ENCODE peak calls at places on chromosome 14, in seven cellular contexts. E is left lung, W is endothelial cell of umbilical vein, X is hepatocyte, N is kidney, J is mesothelial cell of epicardium, L is fibroblast of pulmonary artery. U is an unnamed sample.

GRCh38 chr14:34722723-34723545 is 8.5 kb upstream of the CFL2 start:
- DNase-seq in E (no peak), W (peak), X (peak), N (no peak), J (peak), L (peak), U (no peak)

GRCh38 chr14:47772652-47773051 is 97.2 kb upstream of the MDGA2 start:
- DNase-seq in E (no peak), W (no peak), X (no peak), N (no peak), J (no peak), L (no peak), U (no peak)

GRCh38 chr14:41668346-41668745 is 61.7 kb downstream of the LRFN5 start:
- DNase-seq in E (no peak), W (no peak), X (no peak), N (no peak), J (no peak), L (no peak), U (no peak)

GRCh38 chr14:74488788-74489397 is 4.2 kb downstream of the NPC2 start:
- DNase-seq in E (no peak), W (peak), X (no peak), N (no peak), J (no peak), L (peak), U (no peak)

GRCh38 chr14:104268725-104269436 is 130.5 kb downstream of the KIF26A start:
- DNase-seq in E (peak), W (no peak), X (no peak), N (peak), J (peak), L (no peak), U (peak)

GRCh38 chr14:106642090-106642489 is 1115.7 kb downstream of the TMEM121 start:
- DNase-seq in E (no peak), W (no peak), X (no peak), N (no peak), J (no peak), L (no peak), U (no peak)

GRCh38 chr14:78758333-78758732 is 588.2 kb downstream of the NRXN3 start:
- DNase-seq in E (no peak), W (peak), X (peak), N (no peak), J (no peak), L (peak), U (no peak)

GRCh38 chr14:94486883-94487282 is 10.9 kb upstream of the SERPINA9 start:
- DNase-seq in E (no peak), W (no peak), X (no peak), N (no peak), J (no peak), L (no peak), U (no peak)

GRCh38 chr14:24665440-24665991 is 31.5 kb upstream of the GZMB start:
- DNase-seq in E (no peak), W (no peak), X (no peak), N (no peak), J (no peak), L (no peak), U (no peak)

GRCh38 chr14:33068626-33069025 is 129.9 kb downstream of the NPAS3 start:
- DNase-seq in E (no peak), W (no peak), X (no peak), N (no peak), J (no peak), L (no peak), U (peak)

GRCh38 chr14:50087350-50088116 is 28.8 kb downstream of the VCPKMT start:
- DNase-seq in E (no peak), W (no peak), X (no peak), N (no peak), J (no peak), L (no peak), U (peak)

GRCh38 chr14:74551903-74552371 is 58.4 kb downstream of the ISCA2 start:
- DNase-seq in E (no peak), W (no peak), X (no peak), N (peak), J (no peak), L (no peak), U (no peak)

GRCh38 chr14:93733231-93733630 is 55.1 kb downstream of the PRIMA1 start:
- DNase-seq in E (no peak), W (no peak), X (no peak), N (no peak), J (no peak), L (no peak), U (no peak)

GRCh38 chr14:102774391-102775153 is 2.7 kb upstream of the TRAF3 start:
- DNase-seq in E (peak), W (peak), X (peak), N (peak), J (peak), L (peak), U (no peak)

GRCh38 chr14:89351364-89351957 is 65.6 kb downstream of the FOXN3 start:
- DNase-seq in E (no peak), W (peak), X (peak), N (no peak), J (no peak), L (peak), U (no peak)

GRCh38 chr14:65959563-65960024 is 526.6 kb upstream of the CCDC196 start:
- DNase-seq in E (no peak), W (no peak), X (no peak), N (no peak), J (no peak), L (no peak), U (no peak)

GRCh38 chr14:22555573-22556011 is 33.4 kb downstream of the DAD1 start:
- DNase-seq in E (no peak), W (no peak), X (no peak), N (no peak), J (no peak), L (no peak), U (no peak)

GRCh38 chr14:82075566-82075965 is 541.9 kb upstream of the SEL1L start:
- DNase-seq in E (no peak), W (no peak), X (peak), N (no peak), J (peak), L (peak), U (no peak)

GRCh38 chr14:106877527-106877926 is 1351.1 kb downstream of the TMEM121 start:
- DNase-seq in E (no peak), W (no peak), X (no peak), N (no peak), J (no peak), L (no peak), U (no peak)

GRCh38 chr14:103547941-103548462 is 14.5 kb downstream of the BAG5 start:
- DNase-seq in E (no peak), W (no peak), X (no peak), N (peak), J (no peak), L (no peak), U (no peak)

GRCh38 chr14:104708606-104709268 is 15.3 kb upstream of the ADSS1 start:
- DNase-seq in E (no peak), W (peak), X (peak), N (no peak), J (peak), L (peak), U (no peak)

GRCh38 chr14:59698793-59699192 is 122.2 kb upstream of the CCDC175 start:
- DNase-seq in E (no peak), W (no peak), X (no peak), N (no peak), J (no peak), L (peak), U (no peak)

GRCh38 chr14:88037270-88037669 is 32.3 kb downstream of the GPR65 start:
- DNase-seq in E (no peak), W (no peak), X (no peak), N (no peak), J (no peak), L (no peak), U (no peak)

GRCh38 chr14:85061256-85061655 is 468.7 kb upstream of the FLRT2 start:
- DNase-seq in E (no peak), W (no peak), X (no peak), N (no peak), J (no peak), L (no peak), U (no peak)

GRCh38 chr14:81384900-81385299 is 15.2 kb downstream of the STON2 start:
- DNase-seq in E (no peak), W (no peak), X (no peak), N (no peak), J (no peak), L (no peak), U (no peak)

GRCh38 chr14:75011356-75012097 is 8.8 kb downstream of the EIF2B2 start:
- DNase-seq in E (no peak), W (peak), X (no peak), N (no peak), J (no peak), L (peak), U (no peak)

GRCh38 chr14:63840981-63841380 is 11.8 kb upstream of the SYNE2 start:
- DNase-seq in E (peak), W (no peak), X (no peak), N (no peak), J (no peak), L (no peak), U (peak)

GRCh38 chr14:103346286-103346685 is 12.2 kb downstream of the EIF5 start:
- DNase-seq in E (no peak), W (no peak), X (no peak), N (no peak), J (no peak), L (no peak), U (no peak)

GRCh38 chr14:74875941-74876913 is at the start of gene PROX2:
- DNase-seq in E (no peak), W (peak), X (no peak), N (no peak), J (no peak), L (no peak), U (no peak)

GRCh38 chr14:83006071-83006670 is 1472.5 kb upstream of the SEL1L start:
- DNase-seq in E (peak), W (no peak), X (peak), N (no peak), J (no peak), L (no peak), U (no peak)

GRCh38 chr14:81031488-81031887 is 76.1 kb downstream of the TSHR start:
- DNase-seq in E (no peak), W (no peak), X (no peak), N (peak), J (no peak), L (no peak), U (no peak)

GRCh38 chr14:52848626-52849025 is 57.2 kb upstream of the GNPNAT1 start:
- DNase-seq in E (no peak), W (no peak), X (no peak), N (no peak), J (no peak), L (no peak), U (no peak)

GRCh38 chr14:55881577-55882241 is 236.5 kb upstream of the PELI2 start:
- DNase-seq in E (no peak), W (no peak), X (no peak), N (no peak), J (no peak), L (no peak), U (no peak)

GRCh38 chr14:50109342-50109741 is 7.0 kb downstream of the VCPKMT start:
- DNase-seq in E (no peak), W (peak), X (peak), N (no peak), J (no peak), L (peak), U (no peak)

GRCh38 chr14:65336191-65336591 is 76.3 kb upstream of the FUT8 start:
- DNase-seq in E (no peak), W (no peak), X (peak), N (no peak), J (no peak), L (peak), U (no peak)

GRCh38 chr14:68711551-68712437 is 81.1 kb downstream of the ZFP36L1 start:
- DNase-seq in E (no peak), W (no peak), X (no peak), N (no peak), J (no peak), L (no peak), U (no peak)

GRCh38 chr14:23579739-23580138 is 1.1 kb upstream of the JPH4 start:
- DNase-seq in E (no peak), W (no peak), X (no peak), N (no peak), J (no peak), L (no peak), U (no peak)

DNA sequence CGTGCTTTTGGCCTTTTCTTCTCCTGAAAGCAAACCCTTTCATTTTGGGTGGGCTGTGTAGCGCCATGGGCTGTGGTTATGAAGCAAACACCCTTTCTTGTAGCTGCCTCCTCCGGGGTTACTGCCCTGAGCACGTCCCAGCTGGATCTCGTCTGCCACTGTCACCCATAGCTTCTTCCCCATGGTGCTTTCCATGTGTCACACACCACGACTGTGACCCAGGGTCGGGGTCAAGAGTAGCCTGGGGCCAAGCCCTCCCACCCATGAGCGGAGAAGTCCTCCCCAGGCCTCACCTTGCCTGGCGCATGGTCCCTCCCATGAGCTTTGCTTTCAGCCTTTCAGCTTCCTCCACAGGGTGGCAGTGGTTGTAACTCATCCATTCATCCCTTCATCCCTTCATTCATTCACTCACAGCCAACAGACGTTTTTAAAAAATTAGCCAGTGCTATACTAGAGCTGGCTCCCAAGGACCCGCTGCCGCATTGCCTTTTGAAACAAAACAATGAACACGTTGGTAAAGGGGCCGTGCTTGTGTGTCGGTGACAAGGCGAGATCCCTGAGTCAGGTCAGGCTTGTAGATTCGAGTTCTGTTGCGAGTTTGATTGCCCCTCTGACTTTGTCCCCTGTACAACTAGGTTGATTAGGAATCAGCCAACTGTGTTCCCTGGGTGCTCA is 29.5 kb downstream of the MEG3 start:
- DNase-seq in E (no peak), W (no peak), X (no peak), N (peak), J (no peak), L (no peak), U (no peak)
- TF ChIP-seq CTCF in E (no peak), W (no peak), X (no peak), N (no peak), J (no peak), L (no peak), U (no peak)

DNA sequence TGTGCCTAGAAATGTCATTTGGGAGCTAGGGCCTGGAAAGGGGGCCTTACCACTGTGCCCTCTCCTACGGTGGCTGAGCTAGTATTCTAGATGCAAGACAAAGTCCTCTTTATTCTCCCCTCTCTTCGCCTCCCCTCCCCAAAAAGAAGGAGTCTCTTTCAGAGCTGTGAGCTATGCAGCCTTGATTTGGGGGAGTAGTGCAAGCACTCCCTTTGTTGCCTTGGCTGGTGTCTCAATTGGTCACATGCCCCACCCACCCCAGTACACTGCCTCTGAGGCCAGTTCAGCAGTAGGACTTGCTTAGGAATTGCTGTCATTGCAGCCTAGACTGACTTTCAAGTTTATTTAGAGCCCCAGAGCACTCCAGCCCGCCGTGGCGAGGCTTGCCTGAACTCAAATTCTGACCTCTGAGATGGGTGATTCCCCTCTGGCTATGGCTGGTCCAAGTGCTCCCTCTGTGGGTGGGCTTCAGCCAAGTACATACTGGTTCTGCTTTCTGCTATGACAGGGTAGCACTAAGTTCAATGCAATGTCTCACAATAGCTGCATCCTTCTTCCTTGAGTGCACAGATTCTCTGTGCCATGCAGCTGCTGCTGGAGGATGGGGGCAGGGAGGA is 37.0 kb upstream of the FBXO33 start:
- DNase-seq in E (no peak), W (peak), X (peak), N (peak), J (no peak), L (peak), U (no peak)
- TF ChIP-seq CTCF in E (no peak), W (no peak), X (peak), N (no peak), J (no peak), L (peak), U (peak)

GRCh38 chr14:90523961-90524875 is 127.4 kb downstream of the CALM1 start:
- DNase-seq in E (no peak), W (no peak), X (no peak), N (peak), J (no peak), L (no peak), U (no peak)
- TF ChIP-seq CTCF in E (no peak), W (no peak), X (no peak), N (no peak), J (no peak), L (no peak), U (no peak)

DNA sequence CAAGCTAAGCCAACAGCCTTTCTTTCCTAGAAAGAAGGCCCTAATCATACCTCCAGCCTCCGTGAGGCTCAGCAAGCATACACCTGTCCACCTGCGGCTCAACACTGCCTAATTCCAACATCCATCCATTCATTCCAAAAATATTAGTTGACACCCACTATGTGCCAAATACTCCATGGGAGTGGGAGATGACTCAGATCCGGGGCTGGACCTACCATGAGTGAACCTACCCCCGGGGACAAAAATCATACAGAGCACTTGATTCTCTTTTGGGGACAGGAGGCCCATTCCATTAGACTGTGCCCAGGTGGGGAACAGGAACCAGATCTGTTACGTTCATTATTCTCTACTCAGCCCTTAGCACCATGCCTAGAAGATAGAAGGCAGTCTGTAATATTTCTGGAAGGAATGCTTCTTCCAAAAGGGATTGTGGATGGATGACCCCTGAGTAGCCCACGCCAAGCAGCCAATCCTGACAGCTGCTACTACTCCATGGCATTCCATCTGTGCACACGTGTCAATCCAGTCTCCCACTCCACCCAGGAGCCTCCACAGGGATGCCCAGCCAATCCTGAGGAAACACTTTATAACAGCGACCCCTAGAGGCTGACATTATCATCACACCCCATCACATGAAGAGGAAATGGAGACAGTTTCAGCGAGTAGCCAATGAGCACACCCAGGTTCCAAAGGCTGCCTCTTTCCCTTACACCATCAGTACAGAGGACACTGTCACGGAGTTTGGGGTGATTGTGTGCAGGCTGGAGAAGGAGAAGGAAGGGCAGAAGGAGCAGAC is 170.7 kb downstream of the ESRRB start:
- DNase-seq in E (no peak), W (peak), X (peak), N (no peak), J (peak), L (no peak), U (no peak)
- TF ChIP-seq CTCF in E (no peak), W (peak), X (peak), N (no peak), J (peak), L (peak), U (peak)

GRCh38 chr14:37118673-37119366 is 53.6 kb downstream of the SLC25A21 start:
- DNase-seq in E (no peak), W (no peak), X (no peak), N (no peak), J (no peak), L (no peak), U (no peak)

GRCh38 chr14:37122288-37122687 is 50.1 kb downstream of the SLC25A21 start:
- DNase-seq in E (no peak), W (peak), X (peak), N (no peak), J (no peak), L (peak), U (no peak)

GRCh38 chr14:37114039-37114438 is 58.4 kb downstream of the SLC25A21 start:
- DNase-seq in E (no peak), W (no peak), X (no peak), N (no peak), J (no peak), L (no peak), U (no peak)

GRCh38 chr14:37114559-37114958 is 57.8 kb downstream of the SLC25A21 start:
- DNase-seq in E (no peak), W (no peak), X (no peak), N (no peak), J (no peak), L (no peak), U (no peak)

DNA sequence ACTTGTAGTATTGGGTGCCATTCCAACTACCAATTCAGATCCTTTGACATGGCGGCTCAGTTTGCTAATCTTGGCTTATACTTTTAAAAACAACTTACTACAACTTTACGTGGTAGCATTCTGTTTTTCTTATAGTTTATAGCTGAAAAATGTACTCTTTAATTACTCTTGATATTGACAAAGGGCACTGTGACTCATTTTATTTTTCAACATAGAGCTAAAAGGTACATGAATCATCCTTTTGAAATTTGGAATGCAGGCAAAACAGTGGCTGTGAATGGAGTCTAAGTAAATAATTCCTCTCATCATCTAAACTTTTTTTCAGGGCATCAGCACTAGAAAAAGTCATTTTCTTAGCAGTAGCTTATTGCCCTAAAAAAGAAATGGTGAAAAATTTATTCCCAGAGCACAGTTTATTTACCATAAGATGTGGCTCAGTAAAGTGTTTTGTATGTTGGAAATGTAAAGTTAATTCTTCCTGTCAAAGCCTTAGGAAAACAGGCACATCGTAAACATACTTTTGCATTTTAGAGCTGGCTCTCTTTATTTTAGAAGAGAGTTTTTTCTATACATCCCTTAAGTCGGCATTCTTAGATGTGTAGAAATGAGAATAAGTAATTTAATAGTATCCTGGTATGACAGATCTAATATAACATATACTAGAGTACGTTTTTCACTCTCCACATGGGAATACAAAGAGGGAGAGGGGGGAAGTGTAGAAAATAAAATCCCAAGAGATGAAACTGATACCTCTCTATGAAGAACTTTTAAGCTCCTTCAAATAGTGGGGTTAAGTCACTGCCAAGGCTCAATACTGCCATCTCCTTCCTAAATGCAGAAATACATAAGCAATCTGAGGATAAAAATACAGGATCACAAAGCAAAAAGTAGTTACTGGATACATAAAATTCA is 55.2 kb downstream of the SLC25A21 start:
- DNase-seq in E (no peak), W (peak), X (peak), N (no peak), J (no peak), L (peak), U (no peak)
- TF ChIP-seq CTCF in E (no peak), W (peak), X (peak), N (no peak), J (no peak), L (peak), U (peak)

U was measured in osteocyte.